ENCODE peak calls at places on chromosomes 6 and 20, in ten cellular contexts. One of them, this sample, is unnamed.

GRCh38 chr6:52375780-52376556 is 14.0 kb downstream of the PAQR8 start:
- DNase-seq in HuH-7: no peak
- DNase-seq in GDM1: no peak
- DNase-seq in T1000: no peak
- DNase-seq in adipocyte: no peak
- DNase-seq in astrocyte of the spinal cord: no peak
- DNase-seq in EH: no peak
- DNase-seq in A549: no peak
- DNase-seq in GM12865: no peak
- DNase-seq in activated CD4-positive, alpha-beta T cell treated with anti-CD3 and anti-CD28 coated beads, Interleukin-2, amount 50 U/mL, for 4 hours: no peak
- DNase-seq in this sample: no peak

GRCh38 chr6:15066433-15067337 is 179.2 kb upstream of the JARID2 start:
- DNase-seq in A549: no peak
- DNase-seq in HuH-7: no peak
- DNase-seq in activated CD4-positive, alpha-beta T cell treated with anti-CD3 and anti-CD28 coated beads, Interleukin-2, amount 50 U/mL, for 4 hours: no peak
- DNase-seq in EH: peak
- DNase-seq in astrocyte of the spinal cord: peak
- DNase-seq in T1000: no peak
- DNase-seq in GM12865: no peak
- DNase-seq in adipocyte: peak
- DNase-seq in GDM1: peak
- DNase-seq in this sample: peak

GRCh38 chr6:43980004-43980795 is 147.1 kb downstream of the MRPL14 start:
- DNase-seq in HuH-7: no peak
- DNase-seq in GM12865: no peak
- DNase-seq in A549: no peak
- DNase-seq in astrocyte of the spinal cord: no peak
- DNase-seq in EH: no peak
- DNase-seq in T1000: no peak
- DNase-seq in adipocyte: no peak
- DNase-seq in GDM1: no peak
- DNase-seq in activated CD4-positive, alpha-beta T cell treated with anti-CD3 and anti-CD28 coated beads, Interleukin-2, amount 50 U/mL, for 4 hours: no peak
- DNase-seq in this sample: no peak

GRCh38 chr6:78867370-78868040 is at the start of gene IRAK1BP1:
- DNase-seq in GM12865: peak
- DNase-seq in adipocyte: peak
- DNase-seq in A549: peak
- DNase-seq in EH: peak
- DNase-seq in activated CD4-positive, alpha-beta T cell treated with anti-CD3 and anti-CD28 coated beads, Interleukin-2, amount 50 U/mL, for 4 hours: peak
- DNase-seq in astrocyte of the spinal cord: peak
- DNase-seq in T1000: peak
- DNase-seq in GDM1: peak
- DNase-seq in HuH-7: peak
- DNase-seq in this sample: peak

GRCh38 chr20:6058684-6059295 is 4.9 kb upstream of the LRRN4 start:
- DNase-seq in EH: no peak
- DNase-seq in adipocyte: no peak
- DNase-seq in activated CD4-positive, alpha-beta T cell treated with anti-CD3 and anti-CD28 coated beads, Interleukin-2, amount 50 U/mL, for 4 hours: no peak
- DNase-seq in A549: no peak
- DNase-seq in T1000: no peak
- DNase-seq in astrocyte of the spinal cord: no peak
- DNase-seq in HuH-7: no peak
- DNase-seq in GM12865: no peak
- DNase-seq in GDM1: no peak
- DNase-seq in this sample: no peak

GRCh38 chr20:59825944-59826759 is 107.3 kb downstream of the SYCP2 start:
- DNase-seq in GM12865: no peak
- DNase-seq in T1000: no peak
- DNase-seq in GDM1: no peak
- DNase-seq in astrocyte of the spinal cord: no peak
- DNase-seq in A549: no peak
- DNase-seq in HuH-7: no peak
- DNase-seq in activated CD4-positive, alpha-beta T cell treated with anti-CD3 and anti-CD28 coated beads, Interleukin-2, amount 50 U/mL, for 4 hours: no peak
- DNase-seq in adipocyte: no peak
- DNase-seq in EH: no peak
- DNase-seq in this sample: peak

GRCh38 chr6:4320860-4321259 is 185.5 kb upstream of the ECI2 start:
- DNase-seq in A549: peak
- DNase-seq in HuH-7: no peak
- DNase-seq in GM12865: no peak
- DNase-seq in GDM1: no peak
- DNase-seq in astrocyte of the spinal cord: peak
- DNase-seq in activated CD4-positive, alpha-beta T cell treated with anti-CD3 and anti-CD28 coated beads, Interleukin-2, amount 50 U/mL, for 4 hours: no peak
- DNase-seq in adipocyte: peak
- DNase-seq in T1000: no peak
- DNase-seq in EH: peak
- DNase-seq in this sample: peak

GRCh38 chr20:31829731-31830130 is 10.6 kb downstream of the MYLK2 start:
- DNase-seq in EH: no peak
- DNase-seq in GM12865: peak
- DNase-seq in adipocyte: no peak
- DNase-seq in activated CD4-positive, alpha-beta T cell treated with anti-CD3 and anti-CD28 coated beads, Interleukin-2, amount 50 U/mL, for 4 hours: no peak
- DNase-seq in HuH-7: no peak
- DNase-seq in GDM1: no peak
- DNase-seq in astrocyte of the spinal cord: no peak
- DNase-seq in T1000: no peak
- DNase-seq in A549: no peak
- DNase-seq in this sample: no peak

GRCh38 chr6:142413111-142413510 is 111.3 kb downstream of the ADGRG6 start:
- DNase-seq in A549: no peak
- DNase-seq in EH: peak
- DNase-seq in adipocyte: peak
- DNase-seq in astrocyte of the spinal cord: no peak
- DNase-seq in GDM1: no peak
- DNase-seq in activated CD4-positive, alpha-beta T cell treated with anti-CD3 and anti-CD28 coated beads, Interleukin-2, amount 50 U/mL, for 4 hours: no peak
- DNase-seq in GM12865: no peak
- DNase-seq in HuH-7: no peak
- DNase-seq in T1000: no peak
- DNase-seq in this sample: peak

GRCh38 chr20:63775096-63775978 is 35.8 kb downstream of the SLC2A4RG start:
- DNase-seq in astrocyte of the spinal cord: peak
- DNase-seq in T1000: no peak
- DNase-seq in GDM1: no peak
- DNase-seq in A549: no peak
- DNase-seq in HuH-7: no peak
- DNase-seq in GM12865: no peak
- DNase-seq in activated CD4-positive, alpha-beta T cell treated with anti-CD3 and anti-CD28 coated beads, Interleukin-2, amount 50 U/mL, for 4 hours: no peak
- DNase-seq in adipocyte: peak
- DNase-seq in EH: peak
- DNase-seq in this sample: no peak

GRCh38 chr6:90537723-90538407 is 49.0 kb downstream of the MAP3K7 start:
- DNase-seq in A549: no peak
- DNase-seq in EH: peak
- DNase-seq in adipocyte: peak
- DNase-seq in activated CD4-positive, alpha-beta T cell treated with anti-CD3 and anti-CD28 coated beads, Interleukin-2, amount 50 U/mL, for 4 hours: no peak
- DNase-seq in GDM1: no peak
- DNase-seq in T1000: no peak
- DNase-seq in HuH-7: no peak
- DNase-seq in GM12865: peak
- DNase-seq in astrocyte of the spinal cord: no peak
- DNase-seq in this sample: peak

GRCh38 chr20:17618673-17619013 is 48.8 kb downstream of the DSTN start:
- DNase-seq in HuH-7: no peak
- DNase-seq in A549: no peak
- DNase-seq in T1000: no peak
- DNase-seq in activated CD4-positive, alpha-beta T cell treated with anti-CD3 and anti-CD28 coated beads, Interleukin-2, amount 50 U/mL, for 4 hours: no peak
- DNase-seq in GM12865: no peak
- DNase-seq in EH: no peak
- DNase-seq in adipocyte: no peak
- DNase-seq in astrocyte of the spinal cord: no peak
- DNase-seq in GDM1: no peak
- DNase-seq in this sample: no peak

GRCh38 chr20:60132162-60132826 is 174.1 kb downstream of the CDH26 start:
- DNase-seq in adipocyte: no peak
- DNase-seq in HuH-7: no peak
- DNase-seq in EH: no peak
- DNase-seq in GDM1: no peak
- DNase-seq in GM12865: no peak
- DNase-seq in T1000: no peak
- DNase-seq in activated CD4-positive, alpha-beta T cell treated with anti-CD3 and anti-CD28 coated beads, Interleukin-2, amount 50 U/mL, for 4 hours: no peak
- DNase-seq in astrocyte of the spinal cord: no peak
- DNase-seq in A549: no peak
- DNase-seq in this sample: no peak

GRCh38 chr6:14505391-14505790 is 387.8 kb downstream of the CD83 start:
- DNase-seq in adipocyte: no peak
- DNase-seq in activated CD4-positive, alpha-beta T cell treated with anti-CD3 and anti-CD28 coated beads, Interleukin-2, amount 50 U/mL, for 4 hours: no peak
- DNase-seq in HuH-7: peak
- DNase-seq in A549: no peak
- DNase-seq in GM12865: no peak
- DNase-seq in astrocyte of the spinal cord: no peak
- DNase-seq in T1000: no peak
- DNase-seq in GDM1: no peak
- DNase-seq in EH: no peak
- DNase-seq in this sample: peak

GRCh38 chr20:51388756-51389542 is 153.6 kb downstream of the NFATC2 start:
- DNase-seq in EH: peak
- DNase-seq in T1000: no peak
- DNase-seq in HuH-7: no peak
- DNase-seq in adipocyte: no peak
- DNase-seq in astrocyte of the spinal cord: no peak
- DNase-seq in GDM1: no peak
- DNase-seq in GM12865: no peak
- DNase-seq in activated CD4-positive, alpha-beta T cell treated with anti-CD3 and anti-CD28 coated beads, Interleukin-2, amount 50 U/mL, for 4 hours: no peak
- DNase-seq in A549: no peak
- DNase-seq in this sample: no peak

GRCh38 chr6:14799928-14800327 is 445.9 kb upstream of the JARID2 start:
- DNase-seq in GM12865: peak
- DNase-seq in astrocyte of the spinal cord: peak
- DNase-seq in adipocyte: peak
- DNase-seq in activated CD4-positive, alpha-beta T cell treated with anti-CD3 and anti-CD28 coated beads, Interleukin-2, amount 50 U/mL, for 4 hours: no peak
- DNase-seq in EH: peak
- DNase-seq in A549: peak
- DNase-seq in T1000: no peak
- DNase-seq in HuH-7: peak
- DNase-seq in GDM1: no peak
- DNase-seq in this sample: peak

GRCh38 chr6:52645976-52646375 is 24.9 kb upstream of the TMEM14A start:
- DNase-seq in EH: no peak
- DNase-seq in activated CD4-positive, alpha-beta T cell treated with anti-CD3 and anti-CD28 coated beads, Interleukin-2, amount 50 U/mL, for 4 hours: no peak
- DNase-seq in A549: no peak
- DNase-seq in adipocyte: no peak
- DNase-seq in astrocyte of the spinal cord: no peak
- DNase-seq in HuH-7: no peak
- DNase-seq in GM12865: no peak
- DNase-seq in T1000: no peak
- DNase-seq in GDM1: no peak
- DNase-seq in this sample: no peak

GRCh38 chr6:157594292-157594691 is 213.3 kb downstream of the ZDHHC14 start:
- DNase-seq in GM12865: no peak
- DNase-seq in HuH-7: no peak
- DNase-seq in adipocyte: no peak
- DNase-seq in EH: no peak
- DNase-seq in GDM1: no peak
- DNase-seq in T1000: no peak
- DNase-seq in activated CD4-positive, alpha-beta T cell treated with anti-CD3 and anti-CD28 coated beads, Interleukin-2, amount 50 U/mL, for 4 hours: no peak
- DNase-seq in astrocyte of the spinal cord: no peak
- DNase-seq in A549: no peak
- DNase-seq in this sample: no peak

GRCh38 chr6:144150673-144151009 is 324 bp downstream of the STX11 start:
- DNase-seq in EH: peak
- DNase-seq in T1000: no peak
- DNase-seq in astrocyte of the spinal cord: peak
- DNase-seq in GDM1: no peak
- DNase-seq in GM12865: peak
- DNase-seq in adipocyte: peak
- DNase-seq in HuH-7: peak
- DNase-seq in A549: peak
- DNase-seq in activated CD4-positive, alpha-beta T cell treated with anti-CD3 and anti-CD28 coated beads, Interleukin-2, amount 50 U/mL, for 4 hours: peak
- DNase-seq in this sample: peak

GRCh38 chr6:154478021-154478651 is 32.3 kb downstream of the CNKSR3 start:
- DNase-seq in GM12865: no peak
- DNase-seq in GDM1: peak
- DNase-seq in activated CD4-positive, alpha-beta T cell treated with anti-CD3 and anti-CD28 coated beads, Interleukin-2, amount 50 U/mL, for 4 hours: no peak
- DNase-seq in astrocyte of the spinal cord: no peak
- DNase-seq in EH: peak
- DNase-seq in T1000: no peak
- DNase-seq in adipocyte: peak
- DNase-seq in HuH-7: no peak
- DNase-seq in A549: no peak
- DNase-seq in this sample: no peak

GRCh38 chr6:16540804-16541752 is 220.2 kb downstream of the ATXN1 start:
- DNase-seq in EH: peak
- DNase-seq in adipocyte: no peak
- DNase-seq in GM12865: peak
- DNase-seq in A549: no peak
- DNase-seq in astrocyte of the spinal cord: no peak
- DNase-seq in activated CD4-positive, alpha-beta T cell treated with anti-CD3 and anti-CD28 coated beads, Interleukin-2, amount 50 U/mL, for 4 hours: no peak
- DNase-seq in HuH-7: no peak
- DNase-seq in T1000: no peak
- DNase-seq in GDM1: no peak
- DNase-seq in this sample: no peak

GRCh38 chr6:35973670-35974222 is 50.7 kb downstream of the SLC26A8 start:
- DNase-seq in GM12865: peak
- DNase-seq in astrocyte of the spinal cord: no peak
- DNase-seq in activated CD4-positive, alpha-beta T cell treated with anti-CD3 and anti-CD28 coated beads, Interleukin-2, amount 50 U/mL, for 4 hours: no peak
- DNase-seq in GDM1: no peak
- DNase-seq in T1000: no peak
- DNase-seq in HuH-7: peak
- DNase-seq in adipocyte: no peak
- DNase-seq in EH: no peak
- DNase-seq in A549: no peak
- DNase-seq in this sample: no peak

GRCh38 chr6:152575621-152576150 is 61.5 kb downstream of the SYNE1 start:
- DNase-seq in HuH-7: no peak
- DNase-seq in T1000: no peak
- DNase-seq in EH: peak
- DNase-seq in activated CD4-positive, alpha-beta T cell treated with anti-CD3 and anti-CD28 coated beads, Interleukin-2, amount 50 U/mL, for 4 hours: no peak
- DNase-seq in adipocyte: peak
- DNase-seq in GM12865: peak
- DNase-seq in astrocyte of the spinal cord: peak
- DNase-seq in A549: no peak
- DNase-seq in GDM1: no peak
- DNase-seq in this sample: peak

GRCh38 chr6:6684365-6684833 is 95.9 kb downstream of the LY86 start:
- DNase-seq in T1000: no peak
- DNase-seq in activated CD4-positive, alpha-beta T cell treated with anti-CD3 and anti-CD28 coated beads, Interleukin-2, amount 50 U/mL, for 4 hours: no peak
- DNase-seq in EH: no peak
- DNase-seq in adipocyte: no peak
- DNase-seq in A549: no peak
- DNase-seq in HuH-7: no peak
- DNase-seq in GM12865: peak
- DNase-seq in astrocyte of the spinal cord: no peak
- DNase-seq in GDM1: no peak
- DNase-seq in this sample: no peak

GRCh38 chr6:112806163-112806900 is 459.2 kb downstream of the RFPL4B start:
- DNase-seq in HuH-7: no peak
- DNase-seq in astrocyte of the spinal cord: no peak
- DNase-seq in activated CD4-positive, alpha-beta T cell treated with anti-CD3 and anti-CD28 coated beads, Interleukin-2, amount 50 U/mL, for 4 hours: no peak
- DNase-seq in EH: peak
- DNase-seq in T1000: no peak
- DNase-seq in GDM1: no peak
- DNase-seq in A549: no peak
- DNase-seq in GM12865: no peak
- DNase-seq in adipocyte: peak
- DNase-seq in this sample: no peak

GRCh38 chr20:47888351-47888750 is 103.1 kb upstream of the SULF2 start:
- DNase-seq in A549: no peak
- DNase-seq in T1000: no peak
- DNase-seq in astrocyte of the spinal cord: no peak
- DNase-seq in adipocyte: no peak
- DNase-seq in GDM1: no peak
- DNase-seq in activated CD4-positive, alpha-beta T cell treated with anti-CD3 and anti-CD28 coated beads, Interleukin-2, amount 50 U/mL, for 4 hours: no peak
- DNase-seq in EH: no peak
- DNase-seq in HuH-7: no peak
- DNase-seq in GM12865: no peak
- DNase-seq in this sample: no peak

GRCh38 chr6:30490031-30490876 is 945 bp downstream of the HLA-E start:
- DNase-seq in GM12865: peak
- DNase-seq in T1000: peak
- DNase-seq in A549: no peak
- DNase-seq in GDM1: peak
- DNase-seq in astrocyte of the spinal cord: peak
- DNase-seq in activated CD4-positive, alpha-beta T cell treated with anti-CD3 and anti-CD28 coated beads, Interleukin-2, amount 50 U/mL, for 4 hours: peak
- DNase-seq in EH: peak
- DNase-seq in adipocyte: peak
- DNase-seq in HuH-7: peak
- DNase-seq in this sample: peak

GRCh38 chr6:93418448-93419303 is 683 bp downstream of the EPHA7 start:
- DNase-seq in T1000: peak
- DNase-seq in HuH-7: no peak
- DNase-seq in astrocyte of the spinal cord: peak
- DNase-seq in EH: no peak
- DNase-seq in A549: peak
- DNase-seq in activated CD4-positive, alpha-beta T cell treated with anti-CD3 and anti-CD28 coated beads, Interleukin-2, amount 50 U/mL, for 4 hours: no peak
- DNase-seq in GDM1: no peak
- DNase-seq in adipocyte: peak
- DNase-seq in GM12865: no peak
- DNase-seq in this sample: peak